ENCODE peak calls at places on chromosomes 7 and 10, in four cellular contexts. H is AG04450, X is WERI-Rb-1, V is fibroblast of mammary gland. R is an unnamed sample.

GRCh38 chr7:128266891-128267839 is 26.1 kb downstream of the LEP start:
- DNase-seq in H (no peak), X (peak), V (peak), R (peak)

GRCh38 chr7:47945261-47946015 is 2.8 kb downstream of the PKD1L1 start:
- DNase-seq in X (peak), V (peak), H (no peak), R (peak)

GRCh38 chr7:128918266-128918665 is 7.8 kb upstream of the KCP start:
- DNase-seq in X (no peak), V (no peak), H (no peak), R (no peak)

GRCh38 chr7:92461027-92462003 is 14.0 kb downstream of the GATAD1 start:
- DNase-seq in H (no peak), V (peak), X (peak), R (no peak)

GRCh38 chr7:158695726-158696452 is 8.7 kb downstream of the NCAPG2 start:
- DNase-seq in V (peak), X (no peak), H (peak), R (no peak)

GRCh38 chr7:40717242-40717641 is 582.4 kb downstream of the SUGCT start:
- DNase-seq in V (peak), X (peak), H (peak), R (peak)

GRCh38 chr10:789831-790701 is 100.6 kb upstream of the DIP2C start:
- DNase-seq in H (no peak), V (no peak), X (no peak), R (no peak)

GRCh38 chr10:29512460-29512974 is 122.3 kb downstream of the SVIL start:
- DNase-seq in H (no peak), V (no peak), X (no peak), R (no peak)

GRCh38 chr10:76336213-76336963 is 905.0 kb downstream of the LRMDA start:
- DNase-seq in X (no peak), H (no peak), V (peak), R (no peak)

GRCh38 chr7:112505495-112505894 is 24.7 kb downstream of the LSMEM1 start:
- DNase-seq in V (no peak), H (no peak), X (no peak), R (no peak)

GRCh38 chr7:115707684-115708341 is 322.8 kb downstream of the TFEC start:
- DNase-seq in X (peak), V (no peak), H (no peak), R (no peak)

GRCh38 chr7:150854066-150855000 is 2.0 kb downstream of the AOC1 start:
- DNase-seq in X (no peak), V (no peak), H (no peak), R (no peak)

GRCh38 chr10:5445006-5445405 is 32.6 kb downstream of the NET1 start:
- DNase-seq in H (no peak), X (no peak), V (no peak), R (no peak)

GRCh38 chr7:104973909-104974415 is 40.0 kb upstream of the KMT2E start:
- DNase-seq in V (peak), H (no peak), X (no peak), R (no peak)

GRCh38 chr10:124906551-124907001 is 35.3 kb upstream of the ZRANB1 start:
- DNase-seq in X (no peak), H (peak), V (peak), R (peak)

GRCh38 chr10:97632949-97633884 is at the start of gene MORN4:
- DNase-seq in V (peak), H (peak), X (peak), R (peak)

GRCh38 chr7:98250789-98251188 is 1.2 kb downstream of the TECPR1 start:
- DNase-seq in H (no peak), V (no peak), X (peak), R (no peak)
- H3K4me3 ChIP-seq in H (no peak), V (no peak), X (peak), R (no peak)

GRCh38 chr7:135918134-135918533 is 59.0 kb downstream of the MTPN start:
- DNase-seq in V (no peak), X (no peak), H (no peak), R (no peak)
- TF ChIP-seq CTCF in V (no peak), X (no peak), H (no peak), R (no peak)

DNA sequence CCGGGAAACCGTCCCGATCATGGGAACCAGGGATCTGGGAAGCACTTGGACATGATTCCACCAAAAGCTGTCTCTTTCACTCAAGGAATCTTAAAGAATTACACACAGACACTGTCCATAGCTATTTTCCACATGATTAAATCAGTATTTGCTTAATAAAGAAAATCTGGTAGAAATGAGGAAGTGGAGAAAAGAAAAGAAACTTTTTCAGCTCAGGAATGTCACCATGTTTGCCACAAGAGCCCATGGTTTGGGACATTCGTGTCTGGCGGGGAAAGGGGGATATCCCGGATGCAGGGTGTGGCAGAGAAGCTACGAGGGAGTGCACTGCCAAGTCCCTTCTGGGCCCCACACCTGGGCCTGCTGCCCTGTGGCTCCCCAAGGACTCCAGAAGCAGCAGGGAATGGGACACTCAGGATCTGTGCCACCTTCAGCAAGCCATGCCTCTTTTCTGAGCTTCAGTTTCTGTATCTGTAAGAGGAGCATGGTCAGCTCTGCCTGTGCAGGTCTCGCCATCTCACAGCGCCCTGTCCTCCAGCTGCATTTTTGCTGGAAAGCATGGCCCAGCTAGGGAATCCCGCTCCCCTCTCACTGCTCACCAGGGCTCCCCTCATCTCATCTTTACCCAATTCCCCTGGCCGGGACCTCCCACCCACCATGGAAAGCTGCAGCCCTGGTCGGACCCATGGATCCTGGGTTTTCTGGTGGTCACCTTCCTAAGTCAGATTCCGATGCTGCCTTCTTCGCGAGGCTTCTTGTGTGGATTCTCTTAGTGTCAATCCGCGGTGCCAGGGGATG is 225.2 kb upstream of the GRB10 start:
- DNase-seq in X (no peak), H (no peak), V (no peak), R (no peak)
- H3K4me3 ChIP-seq in X (no peak), H (no peak), V (no peak), R (no peak)

GRCh38 chr10:133083422-133084100 is 4.2 kb upstream of the ADGRA1 start:
- DNase-seq in H (no peak), X (no peak), V (no peak), R (no peak)

GRCh38 chr10:133082685-133083421 is 4.9 kb upstream of the ADGRA1 start:
- DNase-seq in H (no peak), X (no peak), V (no peak), R (no peak)

GRCh38 chr10:133081636-133082035 is 6.1 kb upstream of the ADGRA1 start:
- DNase-seq in H (no peak), V (no peak), X (no peak), R (no peak)

GRCh38 chr10:133080683-133081040 is 7.1 kb upstream of the ADGRA1 start:
- DNase-seq in X (no peak), H (no peak), V (no peak), R (no peak)

DNA sequence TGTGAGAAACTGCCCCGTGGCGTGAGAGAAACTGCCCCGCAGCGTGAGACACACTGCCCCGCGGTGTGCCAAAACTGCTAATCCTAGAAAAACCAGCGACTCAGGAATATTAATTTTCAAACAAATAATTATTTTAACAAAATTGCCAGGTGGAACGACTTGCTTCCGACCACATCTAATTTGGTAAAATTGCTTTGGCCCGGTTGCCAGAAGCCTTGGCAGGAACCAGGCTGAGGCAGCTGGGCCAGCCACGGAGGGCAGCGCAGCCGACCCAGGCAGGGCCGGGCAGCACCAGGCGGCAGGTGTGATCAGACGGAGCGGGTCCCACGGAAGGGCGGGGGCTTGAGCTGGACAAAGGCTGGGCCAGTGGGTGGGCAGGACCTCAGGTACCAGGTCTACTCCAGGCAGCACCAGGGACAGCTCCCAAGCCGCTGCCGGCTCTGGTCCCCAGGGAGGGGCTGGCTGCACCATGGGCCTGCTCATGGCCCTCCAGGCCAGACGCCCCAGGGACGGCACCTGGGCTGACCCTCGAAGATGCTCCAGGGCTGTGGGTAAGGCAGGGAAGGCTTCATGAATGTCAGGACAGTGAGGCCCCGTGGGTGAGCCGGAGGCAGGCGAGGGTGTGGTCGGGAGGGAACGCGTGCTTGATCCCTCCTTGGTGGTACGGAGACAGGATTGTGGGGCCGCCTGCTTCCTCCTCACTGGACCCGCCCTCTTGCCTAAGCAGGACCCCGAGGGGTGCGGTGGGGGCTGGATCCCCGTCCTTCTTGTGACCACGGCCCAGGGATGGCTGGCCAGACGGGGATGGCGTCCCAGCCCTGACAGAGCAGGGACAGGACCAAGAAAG is 7.7 kb upstream of the ADGRA1 start:
- DNase-seq in X (no peak), H (no peak), V (no peak), R (no peak)
- TF ChIP-seq CTCF in X (no peak), H (no peak), V (no peak), R (no peak)

GRCh38 chr10:89869180-89869579 is 167.8 kb downstream of the KIF20B start:
- DNase-seq in H (no peak), X (no peak), V (peak), R (peak)

GRCh38 chr10:89873047-89873446 is 171.7 kb downstream of the KIF20B start:
- DNase-seq in V (no peak), X (no peak), H (no peak), R (no peak)

GRCh38 chr10:89869757-89870156 is 168.4 kb downstream of the KIF20B start:
- DNase-seq in V (no peak), H (no peak), X (no peak), R (no peak)

GRCh38 chr10:89867964-89868363 is 166.6 kb downstream of the KIF20B start:
- DNase-seq in V (peak), X (no peak), H (no peak), R (peak)
- H3K4me3 ChIP-seq in V (no peak), X (no peak), H (no peak), R (no peak)

GRCh38 chr7:142445019-142445686 is 187.3 kb upstream of the PRSS58 start:
- DNase-seq in X (peak), V (no peak), H (no peak), R (no peak)
- TF ChIP-seq CTCF in X (peak), V (peak), H (peak), R (peak)